ENCODE peak calls at places on chromosome 17, in eight cellular contexts. E is endothelial cell of umbilical vein, Q is AML-193, M is iris pigment epithelial cell, O is GM10248, W is AG04450, I is aorta, H is AG09319. D is an unnamed sample.

GRCh38 chr17:62818491-62818890 is 10.4 kb upstream of the MARCHF10 start:
- DNase-seq in E (no peak), Q (no peak), M (no peak), O (no peak), W (no peak), I (no peak), H (no peak), D (no peak)

GRCh38 chr17:80477647-80478478 is 1.5 kb upstream of the NPTX1 start:
- DNase-seq in E (peak; percentile 21), Q (no peak), M (peak; percentile 48), O (no peak), W (no peak), I (no peak), H (no peak), D (peak; percentile 44)

GRCh38 chr17:46726106-46726670 is 92.3 kb downstream of the WNT3 start:
- DNase-seq in E (no peak), Q (no peak), M (peak; percentile 21), O (no peak), W (no peak), I (no peak), H (no peak), D (no peak)

GRCh38 chr17:77834170-77835115 is 124.1 kb upstream of the TNRC6C start:
- DNase-seq in E (peak; percentile 75), Q (peak; percentile 52), M (peak; percentile 94), O (peak; percentile 79), W (peak; percentile 33), I (peak; percentile 92), H (no peak), D (peak; percentile 91)

GRCh38 chr17:66906321-66907278 is 57.9 kb upstream of the CACNG4 start:
- DNase-seq in E (peak; percentile 71), Q (peak; percentile 67), M (peak; percentile 79), O (peak; percentile 76), W (peak; percentile 33), I (peak; percentile 87), H (peak; percentile 27), D (peak; percentile 78)

GRCh38 chr17:47980516-47980915 is 9.6 kb downstream of the CDK5RAP3 start:
- DNase-seq in E (no peak), Q (no peak), M (no peak), O (no peak), W (no peak), I (no peak), H (no peak), D (no peak)

GRCh38 chr17:1438593-1439083 is 17.4 kb downstream of the CRK start:
- DNase-seq in E (no peak), Q (no peak), M (peak; percentile 82), O (no peak), W (peak; percentile 67), I (no peak), H (no peak), D (peak; percentile 67)

GRCh38 chr17:12415031-12415430 is 250.7 kb upstream of the MYOCD start:
- DNase-seq in E (no peak), Q (no peak), M (peak; percentile 89), O (no peak), W (peak; percentile 62), I (no peak), H (no peak), D (peak; percentile 64)

GRCh38 chr17:9959377-9959981 is 54.4 kb upstream of the RCVRN start:
- DNase-seq in E (no peak), Q (no peak), M (peak; percentile 53), O (peak; percentile 78), W (no peak), I (no peak), H (peak; percentile 8), D (peak; percentile 42)

GRCh38 chr17:47223007-47223406 is 13.9 kb downstream of the MYL4 start:
- DNase-seq in E (peak; percentile 66), Q (no peak), M (peak; percentile 34), O (no peak), W (no peak), I (no peak), H (no peak), D (peak; percentile 25)

GRCh38 chr17:55783684-55784245 is 32.9 kb downstream of the PCTP start:
- DNase-seq in E (peak; percentile 6), Q (no peak), M (peak; percentile 17), O (no peak), W (no peak), I (peak; percentile 80), H (peak; percentile 37), D (peak; percentile 51)

GRCh38 chr17:18118633-18118975 is 10.0 kb downstream of the MYO15A start:
- DNase-seq in E (no peak), Q (no peak), M (no peak), O (no peak), W (no peak), I (no peak), H (no peak), D (no peak)

GRCh38 chr17:43998552-43998951 is 5.9 kb upstream of the NAGS start:
- DNase-seq in E (no peak), Q (peak; percentile 28), M (peak; percentile 72), O (no peak), W (no peak), I (no peak), H (no peak), D (peak; percentile 78)

GRCh38 chr17:12256380-12256995 is 235.8 kb downstream of the MAP2K4 start:
- DNase-seq in E (peak; percentile 39), Q (peak; percentile 2), M (peak; percentile 63), O (peak; percentile 47), W (peak; percentile 56), I (no peak), H (peak; percentile 59), D (peak; percentile 54)

GRCh38 chr17:58918879-58919278 is 163.2 kb downstream of the PPM1E start:
- DNase-seq in E (no peak), Q (no peak), M (no peak), O (no peak), W (no peak), I (no peak), H (no peak), D (no peak)

GRCh38 chr17:35185849-35186248 is 8.3 kb downstream of the SLC35G3 start:
- DNase-seq in E (no peak), Q (no peak), M (no peak), O (peak; percentile 51), W (no peak), I (no peak), H (no peak), D (no peak)

GRCh38 chr17:19448341-19449268 is 37.6 kb downstream of the RNF112 start:
- DNase-seq in E (peak; percentile 99), Q (no peak), M (peak; percentile 99), O (no peak), W (peak; percentile 97), I (no peak), H (peak; percentile 82), D (peak; percentile 95)

GRCh38 chr17:2170023-2170422 is 115.1 kb downstream of the HIC1 start:
- DNase-seq in E (no peak), Q (peak; percentile 9), M (no peak), O (peak; percentile 64), W (no peak), I (no peak), H (no peak), D (no peak)

GRCh38 chr17:39674702-39675389 is 6.6 kb downstream of the PNMT start:
- DNase-seq in E (no peak), Q (no peak), M (no peak), O (peak; percentile 52), W (no peak), I (peak; percentile 85), H (no peak), D (no peak)

GRCh38 chr17:60134396-60135159 is 15.2 kb upstream of the CA4 start:
- DNase-seq in E (peak; percentile 70), Q (no peak), M (peak; percentile 70), O (no peak), W (no peak), I (peak; percentile 63), H (no peak), D (peak; percentile 52)

GRCh38 chr17:2343421-2343820 is 6.1 kb downstream of the SGSM2 start:
- DNase-seq in E (no peak), Q (no peak), M (peak; percentile 21), O (no peak), W (no peak), I (no peak), H (no peak), D (no peak)

GRCh38 chr17:32518856-32519768 is 32.3 kb downstream of the CDK5R1 start:
- DNase-seq in E (peak; percentile 49), Q (no peak), M (peak; percentile 55), O (peak; percentile 67), W (no peak), I (peak; percentile 83), H (no peak), D (peak; percentile 79)

GRCh38 chr17:70947636-70948565 is 778.6 kb downstream of the KCNJ2 start:
- DNase-seq in E (no peak), Q (no peak), M (no peak), O (no peak), W (no peak), I (no peak), H (no peak), D (no peak)

GRCh38 chr17:41930009-41930832 is at the start of gene ODAD4:
- DNase-seq in E (peak; percentile 99), Q (peak; percentile 100), M (peak; percentile 98), O (peak; percentile 96), W (peak; percentile 94), I (peak; percentile 100), H (peak; percentile 93), D (peak; percentile 99)